ENCODE peak calls at places on chromosomes 11 and 22, in ten cellular contexts. K, Z, V, T, B, C, D, R, P and I are unnamed samples.

GRCh38 chr22:44180706-44181032 is at the start of gene PARVG:
- DNase-seq in K (peak), Z (no peak), V (no peak), T (peak), B (no peak), C (no peak), D (no peak), R (no peak), P (no peak), I (no peak)

GRCh38 chr22:39527481-39527961 is 5.0 kb downstream of the RPS19BP1 start:
- DNase-seq in K (peak), Z (no peak), V (no peak), T (peak), B (no peak), C (no peak), D (no peak), R (no peak), P (no peak), I (no peak)

GRCh38 chr11:7892751-7893356 is 38.2 kb downstream of the OR10A6 start:
- DNase-seq in K (peak), Z (peak), V (peak), T (peak), B (peak), C (peak), D (peak), R (peak), P (peak), I (peak)

GRCh38 chr11:104254347-104254746 is 90.4 kb upstream of the PDGFD start:
- DNase-seq in K (peak), Z (peak), V (peak), T (peak), B (peak), C (peak), D (peak), R (peak), P (peak), I (peak)

GRCh38 chr11:38323961-38324761 is 1726.1 kb upstream of the RAG2 start:
- DNase-seq in K (peak), Z (peak), V (no peak), T (peak), B (no peak), C (no peak), D (no peak), R (no peak), P (no peak), I (no peak)

GRCh38 chr11:57353461-57354251 is 15.5 kb downstream of the P2RX3 start:
- DNase-seq in K (no peak), Z (no peak), V (no peak), T (no peak), B (no peak), C (no peak), D (no peak), R (peak), P (no peak), I (no peak)

GRCh38 chr11:81444306-81444705 is 1289.4 kb downstream of the FAM181B start:
- DNase-seq in K (no peak), Z (no peak), V (no peak), T (no peak), B (no peak), C (no peak), D (no peak), R (peak), P (no peak), I (no peak)

GRCh38 chr11:63937713-63938480 is 905 bp upstream of the NAA40 start:
- DNase-seq in K (peak), Z (no peak), V (peak), T (no peak), B (no peak), C (no peak), D (no peak), R (peak), P (no peak), I (no peak)

GRCh38 chr11:63985812-63986155 is 454 bp upstream of the OTUB1 start:
- DNase-seq in K (no peak), Z (no peak), V (peak), T (no peak), B (no peak), C (no peak), D (peak), R (no peak), P (no peak), I (peak)

GRCh38 chr22:19940536-19941364 is 822 bp upstream of the COMT start:
- DNase-seq in K (no peak), Z (no peak), V (no peak), T (no peak), B (no peak), C (no peak), D (peak), R (no peak), P (no peak), I (no peak)

GRCh38 chr22:19942071-19942885 is 660 bp upstream of the TXNRD2 start:
- DNase-seq in K (no peak), Z (no peak), V (peak), T (no peak), B (no peak), C (peak), D (peak), R (no peak), P (peak), I (peak)

GRCh38 chr22:19942886-19943664 is 1.5 kb upstream of the TXNRD2 start:
- DNase-seq in K (peak), Z (peak), V (peak), T (peak), B (no peak), C (peak), D (peak), R (peak), P (peak), I (peak)

GRCh38 chr22:19941365-19942070 is at the start of the genes COMT and TXNRD2:
- DNase-seq in K (peak), Z (peak), V (peak), T (peak), B (no peak), C (peak), D (peak), R (no peak), P (no peak), I (peak)

GRCh38 chr22:19943665-19944026 is 2.0 kb upstream of the TXNRD2 start:
- DNase-seq in K (no peak), Z (peak), V (peak), T (no peak), B (no peak), C (no peak), D (peak), R (no peak), P (peak), I (peak)
- H3K9ac ChIP-seq in K (no peak), Z (no peak), V (peak), T (peak), B (no peak), C (peak), D (peak), R (no peak), P (peak), I (peak)

GRCh38 chr22:23774114-23774921 is 1.7 kb downstream of the MMP11 start:
- DNase-seq in K (no peak), Z (no peak), V (no peak), T (no peak), B (no peak), C (no peak), D (no peak), R (no peak), P (no peak), I (no peak)

GRCh38 chr22:23774922-23775436 is 2.3 kb downstream of the MMP11 start:
- DNase-seq in K (no peak), Z (peak), V (no peak), T (no peak), B (no peak), C (no peak), D (peak), R (peak), P (peak), I (no peak)

GRCh38 chr22:23772315-23773246 is at the start of gene MMP11:
- DNase-seq in K (peak), Z (peak), V (peak), T (no peak), B (no peak), C (no peak), D (peak), R (peak), P (no peak), I (peak)

GRCh38 chr22:23775779-23776375 is 3.2 kb downstream of the MMP11 start:
- DNase-seq in K (no peak), Z (no peak), V (no peak), T (no peak), B (no peak), C (no peak), D (no peak), R (no peak), P (no peak), I (no peak)

GRCh38 chr22:23773247-23774113 is 831 bp downstream of the MMP11 start:
- DNase-seq in K (no peak), Z (no peak), V (no peak), T (no peak), B (no peak), C (no peak), D (no peak), R (no peak), P (no peak), I (no peak)
- TF ChIP-seq EZH2 in K (no peak), Z (peak), V (no peak), T (peak), B (no peak), C (no peak), D (no peak), R (no peak), P (peak), I (no peak)

GRCh38 chr11:128967578-128967977 is 24.9 kb upstream of the TP53AIP1 start:
- DNase-seq in K (no peak), Z (no peak), V (no peak), T (no peak), B (no peak), C (no peak), D (no peak), R (no peak), P (no peak), I (no peak)
- H3K9ac ChIP-seq in K (no peak), Z (no peak), V (no peak), T (no peak), B (no peak), C (no peak), D (no peak), R (no peak), P (no peak), I (no peak)

DNA sequence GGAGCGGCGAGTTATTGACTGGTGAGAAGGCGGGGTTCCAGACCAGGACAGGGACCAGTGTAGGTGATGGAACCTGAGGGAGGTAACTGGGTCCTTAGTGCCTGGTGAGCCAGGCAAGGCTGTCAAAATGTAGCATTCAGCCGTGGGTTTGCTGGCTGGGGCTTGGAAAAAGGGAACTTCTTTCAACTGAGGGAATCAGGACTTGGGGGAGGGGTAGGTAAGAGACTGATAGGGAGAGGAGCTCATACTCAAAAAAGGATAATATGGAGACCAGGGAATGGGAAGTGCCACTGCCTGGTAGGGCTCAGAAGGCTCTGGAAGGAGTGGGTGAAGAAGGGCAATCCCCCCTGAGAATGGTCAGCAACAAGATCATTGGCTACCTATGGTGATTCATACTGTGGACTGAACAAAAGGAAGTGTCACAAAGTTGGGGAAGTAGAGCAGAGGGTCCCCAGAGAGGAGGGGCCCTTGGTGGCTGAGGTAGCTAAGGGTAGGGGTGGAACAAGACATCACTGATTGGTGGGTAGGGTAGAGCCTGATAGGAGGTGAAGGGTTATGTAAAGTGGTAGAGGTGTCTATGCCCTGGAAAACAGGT is 1.9 kb downstream of the CNGA4 start:
- DNase-seq in K (no peak), Z (no peak), V (no peak), T (no peak), B (no peak), C (no peak), D (no peak), R (no peak), P (no peak), I (no peak)
- TF ChIP-seq EZH2 in K (no peak), Z (no peak), V (no peak), T (no peak), B (no peak), C (no peak), D (no peak), R (no peak), P (no peak), I (no peak)

GRCh38 chr11:127996825-127997224 is 590.5 kb downstream of the ETS1 start:
- DNase-seq in K (no peak), Z (peak), V (no peak), T (no peak), B (no peak), C (no peak), D (peak), R (no peak), P (peak), I (no peak)

GRCh38 chr11:127994736-127995135 is 592.6 kb downstream of the ETS1 start:
- DNase-seq in K (peak), Z (peak), V (no peak), T (peak), B (no peak), C (no peak), D (peak), R (no peak), P (peak), I (no peak)

GRCh38 chr11:127998421-127998820 is 588.9 kb downstream of the ETS1 start:
- DNase-seq in K (peak), Z (peak), V (no peak), T (peak), B (no peak), C (no peak), D (no peak), R (no peak), P (no peak), I (no peak)

DNA sequence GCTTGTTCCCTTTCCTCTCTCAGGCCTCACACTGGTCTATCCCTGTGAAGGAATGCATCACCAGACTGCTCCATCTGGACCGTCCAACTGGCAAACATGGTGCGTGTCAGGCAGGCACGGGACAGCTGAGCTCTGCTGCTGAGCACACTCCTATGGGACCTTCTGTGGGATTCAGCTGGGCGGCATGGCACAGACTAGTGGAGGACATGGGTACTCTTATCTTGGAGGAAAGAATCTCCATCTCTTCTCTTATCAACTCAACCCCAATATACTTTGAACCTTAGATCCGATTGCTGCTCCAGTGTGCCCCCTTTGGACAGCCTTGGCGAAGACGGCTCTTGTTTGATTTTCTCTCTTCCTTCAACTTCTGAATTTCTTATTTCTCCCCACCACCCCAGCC is 593.6 kb downstream of the ETS1 start:
- DNase-seq in K (no peak), Z (no peak), V (no peak), T (no peak), B (no peak), C (no peak), D (no peak), R (peak), P (no peak), I (no peak)
- H3K9ac ChIP-seq in K (no peak), Z (no peak), V (no peak), T (no peak), B (no peak), C (no peak), D (no peak), R (no peak), P (no peak), I (no peak)

GRCh38 chr11:31806186-31806943 is 4.8 kb downstream of the PAX6 start:
- DNase-seq in K (no peak), Z (peak), V (no peak), T (no peak), B (no peak), C (no peak), D (no peak), R (peak), P (peak), I (no peak)

GRCh38 chr11:31808721-31809542 is 2.2 kb downstream of the PAX6 start:
- DNase-seq in K (peak), Z (peak), V (no peak), T (no peak), B (no peak), C (no peak), D (no peak), R (peak), P (peak), I (no peak)

GRCh38 chr11:31806944-31807790 is 4.0 kb downstream of the PAX6 start:
- DNase-seq in K (no peak), Z (peak), V (no peak), T (no peak), B (no peak), C (no peak), D (no peak), R (peak), P (peak), I (no peak)

GRCh38 chr11:31808268-31808667 is 2.9 kb downstream of the PAX6 start:
- DNase-seq in K (no peak), Z (peak), V (no peak), T (no peak), B (no peak), C (no peak), D (no peak), R (no peak), P (no peak), I (no peak)

DNA sequence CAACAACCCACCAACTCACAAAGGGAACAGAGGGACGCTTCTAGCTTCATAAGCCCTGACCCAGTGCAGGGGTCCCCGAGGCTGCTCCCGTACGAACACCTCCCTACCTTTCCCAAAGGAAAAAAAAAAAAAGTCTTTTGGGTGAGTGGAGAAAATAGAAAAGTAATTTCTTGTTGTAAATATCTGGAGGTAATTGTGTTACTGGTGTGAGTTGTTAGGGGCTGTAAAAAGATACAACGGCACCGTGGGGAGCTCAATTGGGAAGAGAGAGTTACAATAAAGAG is 3.4 kb downstream of the PAX6 start:
- DNase-seq in K (no peak), Z (no peak), V (no peak), T (no peak), B (no peak), C (no peak), D (no peak), R (peak), P (no peak), I (no peak)
- TF ChIP-seq EZH2 in K (no peak), Z (no peak), V (no peak), T (no peak), B (no peak), C (no peak), D (no peak), R (no peak), P (no peak), I (no peak)